ENCODE peak calls at places on chromosomes 3 and 15, in five cellular contexts. One of them, this sample, is unnamed.

GRCh38 chr15:90101130-90101968 is 919 bp downstream of the IDH2 start:
- DNase-seq in uterus: peak
- DNase-seq in kidney: peak
- DNase-seq in astrocyte of the cerebellum: no peak
- DNase-seq in GM10248: peak
- DNase-seq in this sample: peak

GRCh38 chr3:195013411-195013810 is 257.5 kb downstream of the XXYLT1 start:
- DNase-seq in uterus: no peak
- DNase-seq in kidney: no peak
- DNase-seq in astrocyte of the cerebellum: no peak
- DNase-seq in GM10248: no peak
- DNase-seq in this sample: peak

GRCh38 chr3:44712455-44713075 is at the start of gene ZNF502:
- DNase-seq in uterus: peak
- DNase-seq in kidney: peak
- DNase-seq in astrocyte of the cerebellum: peak
- DNase-seq in GM10248: peak
- DNase-seq in this sample: peak

GRCh38 chr3:38992117-38992779 is 59.5 kb downstream of the SCN11A start:
- DNase-seq in uterus: no peak
- DNase-seq in kidney: no peak
- DNase-seq in astrocyte of the cerebellum: no peak
- DNase-seq in GM10248: no peak
- DNase-seq in this sample: no peak

GRCh38 chr3:156620901-156621300 is 53.5 kb upstream of the TIPARP start:
- DNase-seq in uterus: no peak
- DNase-seq in kidney: no peak
- DNase-seq in astrocyte of the cerebellum: no peak
- DNase-seq in GM10248: no peak
- DNase-seq in this sample: no peak

GRCh38 chr3:141729240-141729639 is 8.9 kb upstream of the RNF7 start:
- DNase-seq in uterus: no peak
- DNase-seq in kidney: no peak
- DNase-seq in astrocyte of the cerebellum: no peak
- DNase-seq in GM10248: no peak
- DNase-seq in this sample: no peak

GRCh38 chr15:61974759-61975158 is 85.5 kb downstream of the VPS13C start:
- DNase-seq in uterus: no peak
- DNase-seq in kidney: no peak
- DNase-seq in astrocyte of the cerebellum: no peak
- DNase-seq in GM10248: no peak
- DNase-seq in this sample: no peak

GRCh38 chr3:122730240-122730639 is 49.6 kb downstream of the PARP14 start:
- DNase-seq in uterus: no peak
- DNase-seq in kidney: no peak
- DNase-seq in astrocyte of the cerebellum: no peak
- DNase-seq in GM10248: no peak
- DNase-seq in this sample: no peak

GRCh38 chr15:92411256-92411655 is 17.6 kb downstream of the ST8SIA2 start:
- DNase-seq in uterus: no peak
- DNase-seq in kidney: no peak
- DNase-seq in astrocyte of the cerebellum: no peak
- DNase-seq in GM10248: no peak
- DNase-seq in this sample: no peak

GRCh38 chr3:120169407-120169806 is 75.2 kb upstream of the GSK3B start:
- DNase-seq in uterus: no peak
- DNase-seq in kidney: no peak
- DNase-seq in astrocyte of the cerebellum: no peak
- DNase-seq in GM10248: no peak
- DNase-seq in this sample: no peak

GRCh38 chr15:77418341-77419049 is 1.4 kb downstream of the PEAK1 start:
- DNase-seq in uterus: no peak
- DNase-seq in kidney: no peak
- DNase-seq in astrocyte of the cerebellum: no peak
- DNase-seq in GM10248: no peak
- DNase-seq in this sample: no peak

GRCh38 chr3:187741403-187742350 is 3.6 kb downstream of the BCL6 start:
- DNase-seq in uterus: peak
- DNase-seq in kidney: peak
- DNase-seq in astrocyte of the cerebellum: no peak
- DNase-seq in GM10248: no peak
- DNase-seq in this sample: peak

GRCh38 chr3:172266103-172266502 is 182.2 kb downstream of the GHSR start:
- DNase-seq in uterus: no peak
- DNase-seq in kidney: no peak
- DNase-seq in astrocyte of the cerebellum: no peak
- DNase-seq in GM10248: no peak
- DNase-seq in this sample: no peak

GRCh38 chr3:126108689-126109075 is 24.8 kb upstream of the SLC41A3 start:
- DNase-seq in uterus: no peak
- DNase-seq in kidney: no peak
- DNase-seq in astrocyte of the cerebellum: no peak
- DNase-seq in GM10248: no peak
- DNase-seq in this sample: no peak

GRCh38 chr15:94119215-94119815 is 112.0 kb upstream of the MCTP2 start:
- DNase-seq in uterus: peak
- DNase-seq in kidney: peak
- DNase-seq in astrocyte of the cerebellum: no peak
- DNase-seq in GM10248: no peak
- DNase-seq in this sample: no peak

GRCh38 chr15:84812842-84813241 is 4.3 kb upstream of the ALPK3 start:
- DNase-seq in uterus: peak
- DNase-seq in kidney: no peak
- DNase-seq in astrocyte of the cerebellum: no peak
- DNase-seq in GM10248: no peak
- DNase-seq in this sample: no peak

DNA sequence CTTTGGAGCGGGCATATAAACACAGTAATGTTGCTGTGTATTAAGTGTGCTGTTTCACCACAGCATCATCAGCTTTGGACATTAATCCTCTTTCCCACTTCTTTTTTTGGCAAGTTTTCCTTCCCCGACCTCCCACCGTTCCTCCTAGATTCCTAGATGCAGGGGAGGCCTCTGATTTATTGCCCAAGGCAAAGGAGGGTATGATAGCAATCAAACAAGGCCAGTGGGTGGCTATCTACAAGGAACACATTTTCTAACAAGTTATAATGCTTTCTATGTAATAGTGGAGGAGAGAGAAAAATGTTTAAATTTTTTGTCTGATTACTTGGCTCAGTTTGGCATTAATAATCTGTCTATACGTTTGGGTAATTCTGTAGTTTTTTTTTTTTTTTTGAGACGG is 38.1 kb downstream of the ATG7 start:
- DNase-seq in uterus: no peak
- DNase-seq in kidney: no peak
- DNase-seq in astrocyte of the cerebellum: no peak
- DNase-seq in GM10248: no peak
- DNase-seq in this sample: no peak
- TF ChIP-seq CTCF in uterus: no peak
- TF ChIP-seq CTCF in kidney: no peak
- TF ChIP-seq CTCF in astrocyte of the cerebellum: no peak
- TF ChIP-seq CTCF in GM10248: no peak
- TF ChIP-seq CTCF in this sample: no peak

DNA sequence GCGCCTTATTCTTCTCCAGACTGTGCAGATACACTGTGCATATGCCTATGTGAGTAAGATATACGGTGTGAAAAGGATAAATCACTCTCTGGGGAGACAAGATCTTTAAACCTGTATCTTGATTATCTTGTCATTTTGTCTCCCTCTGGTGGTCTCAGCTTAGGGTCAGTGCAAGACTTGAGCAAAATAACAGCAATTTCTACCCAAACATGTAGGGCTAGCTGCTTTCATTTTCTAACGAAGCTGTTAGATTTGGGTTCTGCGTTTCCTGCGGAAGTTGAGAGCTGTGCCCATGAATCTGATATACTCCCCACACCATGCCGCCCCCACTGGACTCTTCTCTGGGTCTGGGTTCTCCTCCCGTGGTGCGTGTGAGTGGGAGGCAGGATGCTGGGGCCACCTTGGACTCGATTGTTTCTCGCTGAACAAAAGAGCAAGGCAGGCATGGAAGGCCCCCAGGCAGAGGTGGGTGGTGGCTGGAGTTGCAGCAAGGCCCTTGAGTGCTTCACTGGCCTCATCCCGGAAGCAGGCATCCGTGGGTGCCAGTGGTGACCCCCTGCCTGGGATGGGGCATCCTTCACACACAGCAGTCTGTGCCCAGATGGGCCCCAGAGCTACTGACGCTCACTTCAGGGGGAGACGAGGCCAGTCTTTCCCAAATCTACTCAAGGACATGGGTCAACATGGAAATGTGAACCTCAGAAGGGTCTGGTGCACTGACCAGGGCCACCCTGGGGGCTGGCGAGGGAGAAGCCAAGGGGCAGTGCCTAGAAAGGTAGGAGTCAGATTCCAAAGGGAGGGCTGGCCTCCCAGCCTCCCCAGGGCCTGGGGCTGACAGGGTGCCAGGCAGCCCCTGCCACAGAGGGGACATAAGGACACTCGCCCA is 179.6 kb downstream of the NSMCE3 start:
- DNase-seq in uterus: no peak
- DNase-seq in kidney: no peak
- DNase-seq in astrocyte of the cerebellum: peak
- DNase-seq in GM10248: no peak
- DNase-seq in this sample: peak
- TF ChIP-seq CTCF in uterus: no peak
- TF ChIP-seq CTCF in kidney: no peak
- TF ChIP-seq CTCF in astrocyte of the cerebellum: peak
- TF ChIP-seq CTCF in GM10248: no peak
- TF ChIP-seq CTCF in this sample: no peak

DNA sequence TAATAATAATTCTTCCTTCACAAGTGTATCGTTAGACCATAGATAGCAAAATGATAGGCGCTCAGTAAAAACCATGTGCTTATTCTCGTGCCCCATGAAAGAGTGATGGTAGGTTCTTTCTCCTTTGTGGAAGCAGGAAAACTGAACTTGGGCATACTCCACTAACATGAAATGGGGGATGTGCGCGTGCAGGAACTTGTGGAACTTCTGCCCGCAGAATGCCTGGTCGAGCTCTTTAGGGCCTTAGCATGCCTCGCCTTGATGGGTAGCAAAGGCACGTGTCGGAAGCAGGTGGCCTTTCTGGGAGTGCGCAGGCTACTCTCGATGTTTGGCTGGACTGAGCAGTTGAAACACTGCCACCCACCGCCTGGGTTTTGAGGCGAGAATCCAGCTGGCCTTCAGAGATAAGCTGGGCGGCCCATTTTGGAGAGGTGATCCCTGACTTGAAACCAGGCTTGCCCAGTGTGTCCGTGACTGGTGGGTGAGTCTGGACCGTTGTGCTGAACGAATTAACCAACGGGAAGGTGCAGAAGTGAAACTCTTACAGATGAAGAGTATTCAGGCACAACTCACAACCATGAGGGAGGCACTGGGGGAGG is 821 bp downstream of the PCCB start:
- DNase-seq in uterus: peak
- DNase-seq in kidney: peak
- DNase-seq in astrocyte of the cerebellum: no peak
- DNase-seq in GM10248: peak
- DNase-seq in this sample: peak
- TF ChIP-seq CTCF in uterus: peak
- TF ChIP-seq CTCF in kidney: peak
- TF ChIP-seq CTCF in astrocyte of the cerebellum: peak
- TF ChIP-seq CTCF in GM10248: peak
- TF ChIP-seq CTCF in this sample: peak

DNA sequence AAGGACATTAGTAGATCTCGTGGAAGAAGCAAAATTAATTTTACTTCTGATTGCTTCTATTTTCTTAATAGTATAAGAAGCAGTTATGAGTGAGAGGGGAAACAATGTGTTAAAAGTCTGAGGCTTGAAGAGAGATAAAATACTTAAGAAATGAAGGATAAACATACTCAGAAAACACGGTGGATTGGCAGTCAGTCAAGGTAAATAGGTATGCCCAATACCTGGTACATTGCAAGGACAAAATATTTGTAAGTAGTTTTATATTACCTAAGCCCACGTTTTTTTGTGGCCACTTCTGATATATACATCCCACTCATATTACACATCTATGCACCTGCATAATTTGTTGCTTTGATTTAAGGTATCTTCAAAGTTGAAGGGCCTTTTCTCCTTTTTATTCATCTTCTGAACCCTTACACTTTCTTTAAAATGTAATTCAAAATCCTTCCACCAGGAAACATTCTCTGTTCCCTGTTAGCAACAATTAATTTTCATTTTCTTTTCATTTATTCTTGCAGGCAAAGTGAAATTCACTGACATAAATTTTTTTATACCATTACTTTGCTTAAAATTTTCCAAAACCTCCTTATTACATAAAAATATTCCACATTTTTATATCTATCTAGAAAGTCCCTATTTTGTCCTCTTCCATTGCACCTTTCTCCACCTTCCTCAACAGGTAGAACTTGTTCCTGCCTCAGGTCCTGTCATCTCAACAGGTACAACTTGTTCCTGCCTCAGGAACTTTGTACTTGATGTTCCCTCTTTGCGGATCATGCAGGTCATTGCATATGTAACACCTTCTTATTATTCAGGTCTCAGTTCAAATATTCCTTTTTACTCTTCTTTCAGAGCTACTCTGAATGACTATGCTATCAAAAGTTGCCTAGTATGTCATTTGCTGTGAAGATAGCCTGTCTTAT is 755.7 kb upstream of the ALCAM start:
- DNase-seq in uterus: no peak
- DNase-seq in kidney: no peak
- DNase-seq in astrocyte of the cerebellum: no peak
- DNase-seq in GM10248: no peak
- DNase-seq in this sample: no peak
- TF ChIP-seq CTCF in uterus: no peak
- TF ChIP-seq CTCF in kidney: no peak
- TF ChIP-seq CTCF in astrocyte of the cerebellum: no peak
- TF ChIP-seq CTCF in GM10248: no peak
- TF ChIP-seq CTCF in this sample: no peak

GRCh38 chr15:74123131-74123429 is 7.3 kb upstream of the ISLR2 start:
- DNase-seq in uterus: no peak
- DNase-seq in kidney: no peak
- DNase-seq in astrocyte of the cerebellum: no peak
- DNase-seq in GM10248: no peak
- DNase-seq in this sample: no peak
- TF ChIP-seq CTCF in uterus: no peak
- TF ChIP-seq CTCF in kidney: no peak
- TF ChIP-seq CTCF in astrocyte of the cerebellum: no peak
- TF ChIP-seq CTCF in GM10248: no peak
- TF ChIP-seq CTCF in this sample: no peak

GRCh38 chr3:31188112-31188511 is 293.7 kb upstream of the GADL1 start:
- DNase-seq in uterus: peak
- DNase-seq in kidney: no peak
- DNase-seq in astrocyte of the cerebellum: peak
- DNase-seq in GM10248: no peak
- DNase-seq in this sample: peak
- TF ChIP-seq CTCF in uterus: no peak
- TF ChIP-seq CTCF in kidney: no peak
- TF ChIP-seq CTCF in astrocyte of the cerebellum: no peak
- TF ChIP-seq CTCF in GM10248: no peak
- TF ChIP-seq CTCF in this sample: no peak

DNA sequence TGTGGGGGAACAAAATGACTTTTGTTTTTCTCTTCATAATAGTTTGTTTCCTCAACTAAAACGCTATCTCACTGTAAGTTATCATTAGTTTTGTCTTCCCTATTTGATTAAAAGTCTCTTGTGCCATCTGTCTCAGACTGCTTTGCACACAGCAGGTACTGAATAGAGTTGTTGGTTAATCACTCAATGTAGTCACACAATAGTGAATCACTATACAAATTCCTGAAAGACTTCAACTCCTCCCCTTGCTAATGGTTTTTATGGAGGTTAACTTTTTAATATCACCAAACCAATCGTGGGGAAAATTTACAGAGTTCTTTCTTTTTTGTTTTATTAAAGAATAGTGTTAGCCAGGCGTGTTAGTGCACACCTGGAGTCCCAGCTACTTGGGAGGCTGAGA is 2.6 kb upstream of the NGLY1 start:
- DNase-seq in uterus: no peak
- DNase-seq in kidney: no peak
- DNase-seq in astrocyte of the cerebellum: no peak
- DNase-seq in GM10248: no peak
- DNase-seq in this sample: no peak
- TF ChIP-seq CTCF in uterus: no peak
- TF ChIP-seq CTCF in kidney: no peak
- TF ChIP-seq CTCF in astrocyte of the cerebellum: no peak
- TF ChIP-seq CTCF in GM10248: no peak
- TF ChIP-seq CTCF in this sample: no peak

This sample was measured in tibial artery.